ENCODE peak calls at places on chromosomes 3 and 15, in six cellular contexts. One of them, this sample, is unnamed.

GRCh38 chr3:134904796-134905646 is 110.0 kb downstream of the EPHB1 start:
- DNase-seq in activated T-helper 9 cell treated with anti-CD3 and anti-CD28 coated beads, Interleukin-2, amount 50 U/mL, for 16 hours: no peak
- DNase-seq in KG1: no peak
- DNase-seq in activated CD4-positive, alpha-beta memory T cell treated with anti-CD3 and anti-CD28 coated beads for 36 hours: no peak
- DNase-seq in ureter: no peak
- DNase-seq in AML-193: no peak
- DNase-seq in this sample: no peak

GRCh38 chr15:44726568-44727461 is 9.5 kb upstream of the TRIM69 start:
- DNase-seq in activated T-helper 9 cell treated with anti-CD3 and anti-CD28 coated beads, Interleukin-2, amount 50 U/mL, for 16 hours: peak
- DNase-seq in KG1: peak
- DNase-seq in activated CD4-positive, alpha-beta memory T cell treated with anti-CD3 and anti-CD28 coated beads for 36 hours: peak
- DNase-seq in ureter: peak
- DNase-seq in AML-193: peak
- DNase-seq in this sample: peak

GRCh38 chr15:100115711-100116090 is 226.1 kb downstream of the ADAMTS17 start:
- DNase-seq in activated T-helper 9 cell treated with anti-CD3 and anti-CD28 coated beads, Interleukin-2, amount 50 U/mL, for 16 hours: no peak
- DNase-seq in KG1: no peak
- DNase-seq in activated CD4-positive, alpha-beta memory T cell treated with anti-CD3 and anti-CD28 coated beads for 36 hours: no peak
- DNase-seq in ureter: no peak
- DNase-seq in AML-193: no peak
- DNase-seq in this sample: peak

GRCh38 chr15:58486564-58486963 is 54.8 kb downstream of the LIPC start:
- DNase-seq in activated T-helper 9 cell treated with anti-CD3 and anti-CD28 coated beads, Interleukin-2, amount 50 U/mL, for 16 hours: no peak
- DNase-seq in KG1: no peak
- DNase-seq in activated CD4-positive, alpha-beta memory T cell treated with anti-CD3 and anti-CD28 coated beads for 36 hours: no peak
- DNase-seq in ureter: peak
- DNase-seq in AML-193: no peak
- DNase-seq in this sample: no peak

GRCh38 chr3:186844908-186845307 is 2.4 kb downstream of the ADIPOQ start:
- DNase-seq in activated T-helper 9 cell treated with anti-CD3 and anti-CD28 coated beads, Interleukin-2, amount 50 U/mL, for 16 hours: no peak
- DNase-seq in KG1: no peak
- DNase-seq in activated CD4-positive, alpha-beta memory T cell treated with anti-CD3 and anti-CD28 coated beads for 36 hours: no peak
- DNase-seq in ureter: no peak
- DNase-seq in AML-193: no peak
- DNase-seq in this sample: no peak

GRCh38 chr3:192928720-192929119 is 11.1 kb upstream of the MB21D2 start:
- DNase-seq in activated T-helper 9 cell treated with anti-CD3 and anti-CD28 coated beads, Interleukin-2, amount 50 U/mL, for 16 hours: no peak
- DNase-seq in KG1: no peak
- DNase-seq in activated CD4-positive, alpha-beta memory T cell treated with anti-CD3 and anti-CD28 coated beads for 36 hours: no peak
- DNase-seq in ureter: no peak
- DNase-seq in AML-193: no peak
- DNase-seq in this sample: no peak

GRCh38 chr15:97037080-97037479 is 706.6 kb downstream of the NR2F2 start:
- DNase-seq in activated T-helper 9 cell treated with anti-CD3 and anti-CD28 coated beads, Interleukin-2, amount 50 U/mL, for 16 hours: no peak
- DNase-seq in KG1: no peak
- DNase-seq in activated CD4-positive, alpha-beta memory T cell treated with anti-CD3 and anti-CD28 coated beads for 36 hours: no peak
- DNase-seq in ureter: no peak
- DNase-seq in AML-193: no peak
- DNase-seq in this sample: no peak

GRCh38 chr3:187717572-187717971 is 15.2 kb upstream of the RTP2 start:
- DNase-seq in activated T-helper 9 cell treated with anti-CD3 and anti-CD28 coated beads, Interleukin-2, amount 50 U/mL, for 16 hours: no peak
- DNase-seq in KG1: no peak
- DNase-seq in activated CD4-positive, alpha-beta memory T cell treated with anti-CD3 and anti-CD28 coated beads for 36 hours: no peak
- DNase-seq in ureter: no peak
- DNase-seq in AML-193: no peak
- DNase-seq in this sample: no peak

GRCh38 chr15:39582286-39582976 is 1.6 kb downstream of the THBS1 start:
- DNase-seq in activated T-helper 9 cell treated with anti-CD3 and anti-CD28 coated beads, Interleukin-2, amount 50 U/mL, for 16 hours: no peak
- DNase-seq in KG1: no peak
- DNase-seq in activated CD4-positive, alpha-beta memory T cell treated with anti-CD3 and anti-CD28 coated beads for 36 hours: no peak
- DNase-seq in ureter: no peak
- DNase-seq in AML-193: no peak
- DNase-seq in this sample: no peak

GRCh38 chr3:129534428-129535027 is 6.1 kb downstream of the RHO start:
- DNase-seq in activated T-helper 9 cell treated with anti-CD3 and anti-CD28 coated beads, Interleukin-2, amount 50 U/mL, for 16 hours: no peak
- DNase-seq in KG1: no peak
- DNase-seq in activated CD4-positive, alpha-beta memory T cell treated with anti-CD3 and anti-CD28 coated beads for 36 hours: no peak
- DNase-seq in ureter: no peak
- DNase-seq in AML-193: no peak
- DNase-seq in this sample: no peak

GRCh38 chr3:23959147-23959900 is 14.2 kb downstream of the NR1D2 start:
- DNase-seq in activated T-helper 9 cell treated with anti-CD3 and anti-CD28 coated beads, Interleukin-2, amount 50 U/mL, for 16 hours: no peak
- DNase-seq in KG1: no peak
- DNase-seq in activated CD4-positive, alpha-beta memory T cell treated with anti-CD3 and anti-CD28 coated beads for 36 hours: peak
- DNase-seq in ureter: no peak
- DNase-seq in AML-193: no peak
- DNase-seq in this sample: peak

GRCh38 chr15:88036154-88036839 is 220.2 kb downstream of the NTRK3 start:
- DNase-seq in activated T-helper 9 cell treated with anti-CD3 and anti-CD28 coated beads, Interleukin-2, amount 50 U/mL, for 16 hours: no peak
- DNase-seq in KG1: no peak
- DNase-seq in activated CD4-positive, alpha-beta memory T cell treated with anti-CD3 and anti-CD28 coated beads for 36 hours: no peak
- DNase-seq in ureter: no peak
- DNase-seq in AML-193: no peak
- DNase-seq in this sample: no peak

GRCh38 chr3:10707089-10707983 is 108.7 kb upstream of the SLC6A11 start:
- DNase-seq in activated T-helper 9 cell treated with anti-CD3 and anti-CD28 coated beads, Interleukin-2, amount 50 U/mL, for 16 hours: no peak
- DNase-seq in KG1: no peak
- DNase-seq in activated CD4-positive, alpha-beta memory T cell treated with anti-CD3 and anti-CD28 coated beads for 36 hours: no peak
- DNase-seq in ureter: no peak
- DNase-seq in AML-193: no peak
- DNase-seq in this sample: no peak

GRCh38 chr3:33355611-33356010 is 78.4 kb downstream of the FBXL2 start:
- DNase-seq in activated T-helper 9 cell treated with anti-CD3 and anti-CD28 coated beads, Interleukin-2, amount 50 U/mL, for 16 hours: no peak
- DNase-seq in KG1: no peak
- DNase-seq in activated CD4-positive, alpha-beta memory T cell treated with anti-CD3 and anti-CD28 coated beads for 36 hours: no peak
- DNase-seq in ureter: no peak
- DNase-seq in AML-193: no peak
- DNase-seq in this sample: peak

GRCh38 chr15:52010633-52011595 is 8.1 kb upstream of the MAPK6 start:
- DNase-seq in activated T-helper 9 cell treated with anti-CD3 and anti-CD28 coated beads, Interleukin-2, amount 50 U/mL, for 16 hours: peak
- DNase-seq in KG1: no peak
- DNase-seq in activated CD4-positive, alpha-beta memory T cell treated with anti-CD3 and anti-CD28 coated beads for 36 hours: peak
- DNase-seq in ureter: peak
- DNase-seq in AML-193: no peak
- DNase-seq in this sample: peak

GRCh38 chr3:3625461-3626271 is 173.6 kb upstream of the LRRN1 start:
- DNase-seq in activated T-helper 9 cell treated with anti-CD3 and anti-CD28 coated beads, Interleukin-2, amount 50 U/mL, for 16 hours: no peak
- DNase-seq in KG1: no peak
- DNase-seq in activated CD4-positive, alpha-beta memory T cell treated with anti-CD3 and anti-CD28 coated beads for 36 hours: no peak
- DNase-seq in ureter: no peak
- DNase-seq in AML-193: no peak
- DNase-seq in this sample: no peak

GRCh38 chr15:45618813-45619212 is 16.0 kb upstream of the SQOR start:
- DNase-seq in activated T-helper 9 cell treated with anti-CD3 and anti-CD28 coated beads, Interleukin-2, amount 50 U/mL, for 16 hours: no peak
- DNase-seq in KG1: no peak
- DNase-seq in activated CD4-positive, alpha-beta memory T cell treated with anti-CD3 and anti-CD28 coated beads for 36 hours: peak
- DNase-seq in ureter: no peak
- DNase-seq in AML-193: no peak
- DNase-seq in this sample: no peak

GRCh38 chr15:96560246-96560895 is 229.9 kb downstream of the NR2F2 start:
- DNase-seq in activated T-helper 9 cell treated with anti-CD3 and anti-CD28 coated beads, Interleukin-2, amount 50 U/mL, for 16 hours: no peak
- DNase-seq in KG1: no peak
- DNase-seq in activated CD4-positive, alpha-beta memory T cell treated with anti-CD3 and anti-CD28 coated beads for 36 hours: no peak
- DNase-seq in ureter: no peak
- DNase-seq in AML-193: no peak
- DNase-seq in this sample: peak

GRCh38 chr15:62568004-62568403 is 402.9 kb upstream of the C2CD4B start:
- DNase-seq in activated T-helper 9 cell treated with anti-CD3 and anti-CD28 coated beads, Interleukin-2, amount 50 U/mL, for 16 hours: no peak
- DNase-seq in KG1: no peak
- DNase-seq in activated CD4-positive, alpha-beta memory T cell treated with anti-CD3 and anti-CD28 coated beads for 36 hours: no peak
- DNase-seq in ureter: no peak
- DNase-seq in AML-193: no peak
- DNase-seq in this sample: no peak

GRCh38 chr3:49616491-49616941 is 57.6 kb upstream of the APEH start:
- DNase-seq in activated T-helper 9 cell treated with anti-CD3 and anti-CD28 coated beads, Interleukin-2, amount 50 U/mL, for 16 hours: no peak
- DNase-seq in KG1: no peak
- DNase-seq in activated CD4-positive, alpha-beta memory T cell treated with anti-CD3 and anti-CD28 coated beads for 36 hours: no peak
- DNase-seq in ureter: no peak
- DNase-seq in AML-193: no peak
- DNase-seq in this sample: no peak

This sample was measured in RWPE1.